ENCODE peak calls at places on chromosomes 1 and 21, in five cellular contexts. X is amniotic stem cell, S is mesenchymal stem cell, Z is T-helper 22 cell, B is Kasumi-1. U is an unnamed sample.

GRCh38 chr1:209305221-209305954 is 278.1 kb upstream of the CAMK1G start:
- DNase-seq in X (no peak), S (no peak), Z (no peak), B (no peak), U (no peak)

GRCh38 chr1:74583365-74583764 is 71.0 kb upstream of the LRRC53 start:
- DNase-seq in X (no peak), S (no peak), Z (no peak), B (no peak), U (no peak)

GRCh38 chr1:88867743-88868521 is 23.4 kb downstream of the GTF2B start:
- DNase-seq in X (no peak), S (peak; percentile 79), Z (no peak), B (no peak), U (no peak)

GRCh38 chr1:232925421-232926202 is 24.8 kb upstream of the NTPCR start:
- DNase-seq in X (no peak), S (no peak), Z (no peak), B (no peak), U (no peak)

GRCh38 chr21:34498623-34499022 is 13.4 kb downstream of the KCNE1 start:
- DNase-seq in X (no peak), S (peak; percentile 71), Z (no peak), B (no peak), U (no peak)

GRCh38 chr1:226401407-226402303 is 6.2 kb downstream of the PARP1 start:
- DNase-seq in X (no peak), S (no peak), Z (no peak), B (no peak), U (no peak)

GRCh38 chr21:26490771-26491170 is 82.3 kb downstream of the CYYR1 start:
- DNase-seq in X (no peak), S (no peak), Z (no peak), B (no peak), U (no peak)

GRCh38 chr1:187491082-187491720 is 662.5 kb downstream of the PLA2G4A start:
- DNase-seq in X (peak; percentile 29), S (peak; percentile 77), Z (no peak), B (no peak), U (no peak)

GRCh38 chr1:239361403-239361802 is 25.0 kb upstream of the CHRM3 start:
- DNase-seq in X (no peak), S (no peak), Z (no peak), B (no peak), U (peak; percentile 34)

GRCh38 chr1:89633745-89634625 is 1.1 kb downstream of the LRRC8C start:
- DNase-seq in X (peak; percentile 20), S (peak; percentile 53), Z (no peak), B (peak; percentile 26), U (peak; percentile 39)

GRCh38 chr1:67355745-67356424 is 48.2 kb downstream of the IL12RB2 start:
- DNase-seq in X (peak; percentile 41), S (peak; percentile 19), Z (no peak), B (no peak), U (no peak)

GRCh38 chr21:25385912-25386474 is 221.3 kb downstream of the MRPL39 start:
- DNase-seq in X (peak; percentile 32), S (peak; percentile 45), Z (no peak), B (peak; percentile 78), U (peak; percentile 37)

GRCh38 chr1:22673486-22674409 is 20.7 kb downstream of the C1QB start:
- DNase-seq in X (no peak), S (peak; percentile 59), Z (no peak), B (peak; percentile 59), U (peak; percentile 43)

GRCh38 chr1:180158149-180159147 is 3.8 kb downstream of the QSOX1 start:
- DNase-seq in X (no peak), S (no peak), Z (no peak), B (no peak), U (no peak)

GRCh38 chr1:94698341-94698740 is 121.8 kb upstream of the SLC44A3 start:
- DNase-seq in X (no peak), S (peak; percentile 49), Z (no peak), B (no peak), U (no peak)

GRCh38 chr1:206909167-206909882 is 12.1 kb downstream of the IL24 start:
- DNase-seq in X (no peak), S (no peak), Z (peak; percentile 30), B (no peak), U (no peak)

GRCh38 chr1:170461362-170461761 is 70.6 kb upstream of the GORAB start:
- DNase-seq in X (no peak), S (peak; percentile 27), Z (no peak), B (no peak), U (no peak)

GRCh38 chr1:115478933-115479551 is 141.0 kb upstream of the NGF start:
- DNase-seq in X (no peak), S (no peak), Z (no peak), B (no peak), U (no peak)

GRCh38 chr21:34320006-34320405 is 43.8 kb upstream of the KCNE2 start:
- DNase-seq in X (no peak), S (no peak), Z (no peak), B (no peak), U (no peak)

U was measured in KBM-7.